ENCODE peak calls at places on chromosomes 13 and 19, in seven cellular contexts. E is testis; T is fibroblast of lung; K is colonic mucosa; D is naive thymus-derived CD4-positive, alpha-beta T cell; I is mesendoderm; J is CD4-positive, alpha-beta memory T cell. P is an unnamed sample.
A peak's percentile ranks its signal among the peaks of the same experiment; 100 is the strongest.

GRCh38 chr19:11963566-11964355 is 1.1 kb upstream of the ZNF763 start:
- DNase-seq in E (peak; percentile 89), T (peak; percentile 26), K (peak; percentile 87), D (peak; percentile 71), I (peak; percentile 87), J (peak; percentile 73), P (peak; percentile 95)

GRCh38 chr13:48493851-48494250 is 39.0 kb downstream of the RCBTB2 start:
- DNase-seq in E (no peak), T (peak; percentile 15), K (no peak), D (no peak), I (no peak), J (no peak), P (peak; percentile 32)

GRCh38 chr13:106680796-106681482 is 113.0 kb upstream of the ARGLU1 start:
- DNase-seq in E (peak; percentile 54), T (no peak), K (no peak), D (no peak), I (peak; percentile 89), J (no peak), P (no peak)

GRCh38 chr13:76656496-76656895 is 229.7 kb downstream of the KCTD12 start:
- DNase-seq in E (no peak), T (no peak), K (no peak), D (no peak), I (no peak), J (no peak), P (no peak)

GRCh38 chr19:17943284-17944221 is 10.7 kb downstream of the CCDC124 start:
- DNase-seq in E (peak; percentile 67), T (no peak), K (no peak), D (no peak), I (peak; percentile 59), J (no peak), P (no peak)

GRCh38 chr19:46390121-46390858 is 23.1 kb downstream of the CCDC8 start:
- DNase-seq in E (no peak), T (no peak), K (no peak), D (no peak), I (no peak), J (no peak), P (no peak)

GRCh38 chr13:51177188-51177587 is 45.0 kb upstream of the FAM124A start:
- DNase-seq in E (no peak), T (no peak), K (no peak), D (no peak), I (no peak), J (no peak), P (no peak)

GRCh38 chr19:19213822-19214558 is 2.2 kb downstream of the NCAN start:
- DNase-seq in E (no peak), T (no peak), K (no peak), D (no peak), I (no peak), J (no peak), P (no peak)

GRCh38 chr19:40443930-40444180 is 280 bp downstream of the SERTAD3 start:
- DNase-seq in E (no peak), T (no peak), K (no peak), D (no peak), I (no peak), J (no peak), P (no peak)

GRCh38 chr13:30135351-30135750 is 172.0 kb downstream of the KATNAL1 start:
- DNase-seq in E (no peak), T (no peak), K (no peak), D (no peak), I (no peak), J (no peak), P (no peak)

GRCh38 chr19:33728141-33728540 is 68.5 kb upstream of the KCTD15 start:
- DNase-seq in E (no peak), T (no peak), K (no peak), D (no peak), I (no peak), J (no peak), P (no peak)

GRCh38 chr13:108797354-108797753 is 167.9 kb downstream of the MYO16 start:
- DNase-seq in E (no peak), T (no peak), K (no peak), D (no peak), I (no peak), J (no peak), P (no peak)

DNA sequence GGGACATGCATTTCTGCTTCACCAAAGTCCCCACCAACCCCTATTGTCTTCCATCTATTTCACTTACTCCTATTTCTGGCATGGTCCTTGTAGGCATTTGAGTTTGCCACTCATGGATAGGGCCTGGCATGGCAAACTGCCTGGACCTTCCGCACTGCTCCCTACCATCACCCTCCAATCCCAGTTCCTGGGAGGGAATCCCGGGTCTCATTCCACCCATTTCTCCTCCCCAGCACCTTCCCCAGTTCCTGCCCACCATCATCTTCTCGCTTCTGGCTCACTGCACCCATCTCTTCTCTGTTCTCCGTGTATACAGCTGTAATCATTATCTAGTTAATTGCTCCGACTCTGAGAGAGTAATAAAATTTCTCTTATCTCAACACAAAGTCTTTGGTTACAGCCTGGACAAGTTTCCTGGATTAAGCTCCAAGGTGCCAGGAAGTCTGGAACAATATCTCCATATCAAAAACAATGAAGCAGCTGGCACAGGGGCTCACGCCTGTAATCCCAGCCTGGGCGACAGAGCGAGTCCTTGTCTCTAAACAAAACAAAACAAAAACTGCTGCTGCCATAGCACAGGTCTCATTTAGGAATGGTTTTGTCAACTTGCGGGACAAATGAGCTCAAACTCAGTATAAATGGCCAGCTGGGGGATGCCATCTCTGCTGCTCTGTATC is 17.0 kb upstream of the COX7A1 start:
- DNase-seq in E (no peak), T (no peak), K (peak; percentile 69), D (no peak), I (no peak), J (no peak), P (peak; percentile 94)
- H3K4me3 ChIP-seq in E (no peak overlapping the region), T (no peak overlapping the region), K (no peak overlapping the region), D (no peak overlapping the region), I (no peak overlapping the region), J (no peak overlapping the region), P (no peak overlapping the region)

GRCh38 chr13:99301056-99301838 is 6.0 kb downstream of the GPR183 start:
- DNase-seq in E (no peak), T (no peak), K (no peak), D (no peak), I (no peak), J (no peak), P (no peak)
- H3K36me3 ChIP-seq in E (no peaks in the 10 kb centered on the region), T (no peaks in the 10 kb centered on the region), K (no peaks in the 10 kb centered on the region), D (no peaks in the 10 kb centered on the region), I (no peaks in the 10 kb centered on the region), J (peaks cover 14% of the 10 kb centered on the region), P (no peaks in the 10 kb centered on the region)

GRCh38 chr13:20121154-20121515 is 39.7 kb downstream of the GJA3 start:
- DNase-seq in E (no peak), T (no peak), K (no peak), D (no peak), I (no peak), J (no peak), P (no peak)
- H3K4me3 ChIP-seq in E (peak overlapping the region; percentile 34), T (no peak overlapping the region), K (no peak overlapping the region), D (peak overlapping the region; percentile 39), I (no peak overlapping the region), J (no peak overlapping the region), P (no peak overlapping the region)

DNA sequence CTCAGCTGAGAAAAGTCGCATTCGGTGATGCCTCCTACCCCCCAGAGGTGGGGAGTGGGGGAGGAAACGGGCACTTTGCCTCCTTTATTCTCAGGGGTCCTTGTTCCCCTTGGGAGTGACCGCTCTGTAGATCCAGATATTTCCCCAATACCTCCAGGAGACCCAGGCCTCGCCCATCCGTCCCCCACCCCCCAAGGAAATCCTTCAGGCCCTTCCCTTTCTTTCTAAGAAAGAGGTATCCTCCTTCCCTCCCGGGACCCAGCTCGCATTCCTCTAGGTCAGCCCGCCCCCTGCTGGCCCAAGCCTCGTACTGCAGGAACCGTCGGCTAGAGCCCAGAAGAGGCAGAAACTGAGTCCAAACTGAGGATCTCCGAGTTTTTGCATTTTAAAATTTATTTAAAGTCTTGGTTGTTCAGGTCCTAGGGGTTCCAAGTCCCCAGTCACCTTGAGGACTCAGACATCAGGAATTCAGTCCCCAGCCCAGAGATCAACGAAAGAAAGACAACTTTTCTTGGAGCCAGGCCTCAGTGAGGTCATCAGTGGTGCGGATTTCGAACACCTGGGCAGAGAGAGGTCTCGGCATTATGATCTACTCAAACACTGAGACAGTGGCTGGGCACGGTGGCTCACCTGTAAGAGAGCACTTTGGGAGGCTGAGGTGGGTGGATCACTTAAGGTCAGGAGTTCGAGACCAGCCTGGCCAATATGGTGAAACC is 7.5 kb upstream of the LRFN1 start:
- DNase-seq in E (peak; percentile 95), T (peak; percentile 36), K (peak; percentile 88), D (peak; percentile 70), I (peak; percentile 78), J (peak; percentile 73), P (peak; percentile 86)
- H3K36me3 ChIP-seq in E (no peaks in the 10 kb centered on the region), T (no peaks in the 10 kb centered on the region), K (no peaks in the 10 kb centered on the region), D (peaks cover 27% of the 10 kb centered on the region), I (no peaks in the 10 kb centered on the region), J (peaks cover 30% of the 10 kb centered on the region), P (no peaks in the 10 kb centered on the region)

P was measured in SJCRH30.